ENCODE peak calls at places on chromosomes 5 and 9, in eight cellular contexts. One of them, this sample, is unnamed.
A peak's percentile ranks its signal among the peaks of the same experiment; 100 is the strongest.

GRCh38 chr5:54580997-54581741 is 63.6 kb downstream of the SNX18 start:
- DNase-seq in NCI-H1092 treated with DMSO at 0.1 percent for 48 hours: no peak
- DNase-seq in A549: no peak
- DNase-seq in IMR-90: peak; percentile 27
- DNase-seq in HFFc6: peak; percentile 5
- DNase-seq in neural progenitor cell: no peak
- DNase-seq in endothelial cell: no peak
- DNase-seq in activated CD8-positive, alpha-beta T cell treated with anti-CD3 and anti-CD28 coated beads for 36 hours: no peak
- DNase-seq in this sample: no peak

GRCh38 chr5:150289551-150290390 is at the start of gene CAMK2A:
- DNase-seq in neural progenitor cell: peak; percentile 81
- DNase-seq in HFFc6: no peak
- DNase-seq in A549: no peak
- DNase-seq in endothelial cell: no peak
- DNase-seq in activated CD8-positive, alpha-beta T cell treated with anti-CD3 and anti-CD28 coated beads for 36 hours: no peak
- DNase-seq in IMR-90: no peak
- DNase-seq in NCI-H1092 treated with DMSO at 0.1 percent for 48 hours: no peak
- DNase-seq in this sample: no peak

GRCh38 chr5:6176294-6176693 is 202.1 kb downstream of the MED10 start:
- DNase-seq in IMR-90: no peak
- DNase-seq in NCI-H1092 treated with DMSO at 0.1 percent for 48 hours: no peak
- DNase-seq in A549: no peak
- DNase-seq in neural progenitor cell: no peak
- DNase-seq in activated CD8-positive, alpha-beta T cell treated with anti-CD3 and anti-CD28 coated beads for 36 hours: no peak
- DNase-seq in endothelial cell: no peak
- DNase-seq in HFFc6: no peak
- DNase-seq in this sample: no peak

GRCh38 chr5:172452398-172453205 is 1.7 kb downstream of the SH3PXD2B start:
- DNase-seq in NCI-H1092 treated with DMSO at 0.1 percent for 48 hours: no peak
- DNase-seq in IMR-90: peak; percentile 72
- DNase-seq in activated CD8-positive, alpha-beta T cell treated with anti-CD3 and anti-CD28 coated beads for 36 hours: no peak
- DNase-seq in endothelial cell: no peak
- DNase-seq in HFFc6: peak; percentile 37
- DNase-seq in A549: peak; percentile 73
- DNase-seq in neural progenitor cell: peak; percentile 52
- DNase-seq in this sample: no peak

GRCh38 chr5:27911216-27911615 is 872.8 kb upstream of the CDH9 start:
- DNase-seq in HFFc6: no peak
- DNase-seq in NCI-H1092 treated with DMSO at 0.1 percent for 48 hours: no peak
- DNase-seq in IMR-90: no peak
- DNase-seq in endothelial cell: no peak
- DNase-seq in activated CD8-positive, alpha-beta T cell treated with anti-CD3 and anti-CD28 coated beads for 36 hours: no peak
- DNase-seq in neural progenitor cell: no peak
- DNase-seq in A549: no peak
- DNase-seq in this sample: no peak

GRCh38 chr5:72238712-72239445 is 81.2 kb downstream of the MRPS27 start:
- DNase-seq in endothelial cell: no peak
- DNase-seq in activated CD8-positive, alpha-beta T cell treated with anti-CD3 and anti-CD28 coated beads for 36 hours: no peak
- DNase-seq in neural progenitor cell: peak; percentile 38
- DNase-seq in NCI-H1092 treated with DMSO at 0.1 percent for 48 hours: no peak
- DNase-seq in IMR-90: no peak
- DNase-seq in HFFc6: no peak
- DNase-seq in A549: no peak
- DNase-seq in this sample: no peak

GRCh38 chr5:96619946-96620345 is 42.2 kb upstream of the CAST start:
- DNase-seq in HFFc6: no peak
- DNase-seq in A549: no peak
- DNase-seq in IMR-90: no peak
- DNase-seq in activated CD8-positive, alpha-beta T cell treated with anti-CD3 and anti-CD28 coated beads for 36 hours: no peak
- DNase-seq in NCI-H1092 treated with DMSO at 0.1 percent for 48 hours: no peak
- DNase-seq in neural progenitor cell: no peak
- DNase-seq in endothelial cell: no peak
- DNase-seq in this sample: no peak

GRCh38 chr9:101317735-101318134 is 67.1 kb downstream of the BAAT start:
- DNase-seq in endothelial cell: no peak
- DNase-seq in NCI-H1092 treated with DMSO at 0.1 percent for 48 hours: no peak
- DNase-seq in A549: no peak
- DNase-seq in activated CD8-positive, alpha-beta T cell treated with anti-CD3 and anti-CD28 coated beads for 36 hours: no peak
- DNase-seq in neural progenitor cell: no peak
- DNase-seq in HFFc6: no peak
- DNase-seq in IMR-90: no peak
- DNase-seq in this sample: no peak

GRCh38 chr5:143318833-143319232 is 84.7 kb downstream of the NR3C1 start:
- DNase-seq in activated CD8-positive, alpha-beta T cell treated with anti-CD3 and anti-CD28 coated beads for 36 hours: no peak
- DNase-seq in endothelial cell: no peak
- DNase-seq in HFFc6: no peak
- DNase-seq in IMR-90: peak; percentile 24
- DNase-seq in neural progenitor cell: no peak
- DNase-seq in NCI-H1092 treated with DMSO at 0.1 percent for 48 hours: no peak
- DNase-seq in A549: no peak
- DNase-seq in this sample: no peak

GRCh38 chr5:14980698-14981097 is 109.1 kb upstream of the ANKH start:
- DNase-seq in activated CD8-positive, alpha-beta T cell treated with anti-CD3 and anti-CD28 coated beads for 36 hours: no peak
- DNase-seq in IMR-90: no peak
- DNase-seq in HFFc6: no peak
- DNase-seq in A549: no peak
- DNase-seq in NCI-H1092 treated with DMSO at 0.1 percent for 48 hours: no peak
- DNase-seq in endothelial cell: no peak
- DNase-seq in neural progenitor cell: no peak
- DNase-seq in this sample: no peak

GRCh38 chr5:78751872-78752271 is 103.3 kb upstream of the LHFPL2 start:
- DNase-seq in IMR-90: peak; percentile 31
- DNase-seq in NCI-H1092 treated with DMSO at 0.1 percent for 48 hours: no peak
- DNase-seq in HFFc6: no peak
- DNase-seq in A549: no peak
- DNase-seq in endothelial cell: no peak
- DNase-seq in neural progenitor cell: no peak
- DNase-seq in activated CD8-positive, alpha-beta T cell treated with anti-CD3 and anti-CD28 coated beads for 36 hours: no peak
- DNase-seq in this sample: no peak

GRCh38 chr5:137096149-137097103 is 402.7 kb downstream of the SPOCK1 start:
- DNase-seq in endothelial cell: no peak
- DNase-seq in IMR-90: peak; percentile 27
- DNase-seq in neural progenitor cell: no peak
- DNase-seq in activated CD8-positive, alpha-beta T cell treated with anti-CD3 and anti-CD28 coated beads for 36 hours: no peak
- DNase-seq in A549: no peak
- DNase-seq in NCI-H1092 treated with DMSO at 0.1 percent for 48 hours: no peak
- DNase-seq in HFFc6: peak; percentile 45
- DNase-seq in this sample: no peak

GRCh38 chr9:74413876-74414275 is 83.3 kb upstream of the RORB start:
- DNase-seq in IMR-90: no peak
- DNase-seq in endothelial cell: no peak
- DNase-seq in activated CD8-positive, alpha-beta T cell treated with anti-CD3 and anti-CD28 coated beads for 36 hours: no peak
- DNase-seq in neural progenitor cell: no peak
- DNase-seq in NCI-H1092 treated with DMSO at 0.1 percent for 48 hours: no peak
- DNase-seq in HFFc6: no peak
- DNase-seq in A549: no peak
- DNase-seq in this sample: no peak

GRCh38 chr5:40687316-40687715 is 7.6 kb downstream of the PTGER4 start:
- DNase-seq in A549: no peak
- DNase-seq in IMR-90: no peak
- DNase-seq in neural progenitor cell: no peak
- DNase-seq in endothelial cell: no peak
- DNase-seq in HFFc6: no peak
- DNase-seq in NCI-H1092 treated with DMSO at 0.1 percent for 48 hours: no peak
- DNase-seq in activated CD8-positive, alpha-beta T cell treated with anti-CD3 and anti-CD28 coated beads for 36 hours: peak; percentile 62
- DNase-seq in this sample: no peak

GRCh38 chr9:77883846-77884771 is 147.5 kb downstream of the GNAQ start:
- DNase-seq in A549: no peak
- DNase-seq in neural progenitor cell: peak; percentile 37
- DNase-seq in HFFc6: peak; percentile 25
- DNase-seq in endothelial cell: no peak
- DNase-seq in NCI-H1092 treated with DMSO at 0.1 percent for 48 hours: no peak
- DNase-seq in IMR-90: peak; percentile 36
- DNase-seq in activated CD8-positive, alpha-beta T cell treated with anti-CD3 and anti-CD28 coated beads for 36 hours: peak; percentile 16
- DNase-seq in this sample: no peak

GRCh38 chr5:102036927-102037326 is 259.2 kb downstream of the SLCO4C1 start:
- DNase-seq in endothelial cell: no peak
- DNase-seq in neural progenitor cell: no peak
- DNase-seq in NCI-H1092 treated with DMSO at 0.1 percent for 48 hours: no peak
- DNase-seq in A549: no peak
- DNase-seq in HFFc6: no peak
- DNase-seq in activated CD8-positive, alpha-beta T cell treated with anti-CD3 and anti-CD28 coated beads for 36 hours: no peak
- DNase-seq in IMR-90: no peak
- DNase-seq in this sample: no peak

GRCh38 chr5:41827792-41828191 is 42.4 kb downstream of the OXCT1 start:
- DNase-seq in HFFc6: no peak
- DNase-seq in A549: no peak
- DNase-seq in IMR-90: no peak
- DNase-seq in NCI-H1092 treated with DMSO at 0.1 percent for 48 hours: no peak
- DNase-seq in neural progenitor cell: no peak
- DNase-seq in activated CD8-positive, alpha-beta T cell treated with anti-CD3 and anti-CD28 coated beads for 36 hours: no peak
- DNase-seq in endothelial cell: no peak
- DNase-seq in this sample: no peak

GRCh38 chr9:112140936-112141335 is 34.2 kb downstream of the SUSD1 start:
- DNase-seq in neural progenitor cell: no peak
- DNase-seq in HFFc6: no peak
- DNase-seq in endothelial cell: no peak
- DNase-seq in NCI-H1092 treated with DMSO at 0.1 percent for 48 hours: no peak
- DNase-seq in activated CD8-positive, alpha-beta T cell treated with anti-CD3 and anti-CD28 coated beads for 36 hours: no peak
- DNase-seq in IMR-90: peak; percentile 22
- DNase-seq in A549: no peak
- DNase-seq in this sample: no peak

GRCh38 chr5:136043551-136043950 is 14.8 kb downstream of the TGFBI start:
- DNase-seq in A549: no peak
- DNase-seq in HFFc6: no peak
- DNase-seq in NCI-H1092 treated with DMSO at 0.1 percent for 48 hours: no peak
- DNase-seq in endothelial cell: no peak
- DNase-seq in IMR-90: no peak
- DNase-seq in activated CD8-positive, alpha-beta T cell treated with anti-CD3 and anti-CD28 coated beads for 36 hours: no peak
- DNase-seq in neural progenitor cell: no peak
- DNase-seq in this sample: no peak

GRCh38 chr5:135318924-135319323 is 80.1 kb downstream of the MACROH2A1 start:
- DNase-seq in HFFc6: no peak
- DNase-seq in IMR-90: no peak
- DNase-seq in A549: no peak
- DNase-seq in endothelial cell: no peak
- DNase-seq in NCI-H1092 treated with DMSO at 0.1 percent for 48 hours: no peak
- DNase-seq in neural progenitor cell: no peak
- DNase-seq in activated CD8-positive, alpha-beta T cell treated with anti-CD3 and anti-CD28 coated beads for 36 hours: no peak
- DNase-seq in this sample: no peak

GRCh38 chr5:64144429-64145215 is 21.0 kb upstream of the RNF180 start:
- DNase-seq in endothelial cell: no peak
- DNase-seq in HFFc6: no peak
- DNase-seq in IMR-90: no peak
- DNase-seq in A549: no peak
- DNase-seq in activated CD8-positive, alpha-beta T cell treated with anti-CD3 and anti-CD28 coated beads for 36 hours: no peak
- DNase-seq in neural progenitor cell: no peak
- DNase-seq in NCI-H1092 treated with DMSO at 0.1 percent for 48 hours: no peak
- DNase-seq in this sample: no peak

GRCh38 chr5:179802950-179803562 is 3.6 kb downstream of the MGAT4B start:
- DNase-seq in neural progenitor cell: peak; percentile 85
- DNase-seq in activated CD8-positive, alpha-beta T cell treated with anti-CD3 and anti-CD28 coated beads for 36 hours: no peak
- DNase-seq in endothelial cell: no peak
- DNase-seq in NCI-H1092 treated with DMSO at 0.1 percent for 48 hours: peak; percentile 53
- DNase-seq in IMR-90: no peak
- DNase-seq in HFFc6: no peak
- DNase-seq in A549: no peak
- DNase-seq in this sample: no peak

GRCh38 chr5:40676643-40677333 is 2.9 kb upstream of the PTGER4 start:
- DNase-seq in HFFc6: peak; percentile 62
- DNase-seq in NCI-H1092 treated with DMSO at 0.1 percent for 48 hours: no peak
- DNase-seq in neural progenitor cell: no peak
- DNase-seq in A549: no peak
- DNase-seq in IMR-90: peak; percentile 87
- DNase-seq in endothelial cell: no peak
- DNase-seq in activated CD8-positive, alpha-beta T cell treated with anti-CD3 and anti-CD28 coated beads for 36 hours: peak; percentile 43
- DNase-seq in this sample: no peak

GRCh38 chr5:146904890-146905289 is 26.3 kb upstream of the PPP2R2B start:
- DNase-seq in activated CD8-positive, alpha-beta T cell treated with anti-CD3 and anti-CD28 coated beads for 36 hours: no peak
- DNase-seq in endothelial cell: no peak
- DNase-seq in A549: no peak
- DNase-seq in HFFc6: no peak
- DNase-seq in NCI-H1092 treated with DMSO at 0.1 percent for 48 hours: no peak
- DNase-seq in neural progenitor cell: no peak
- DNase-seq in IMR-90: no peak
- DNase-seq in this sample: no peak

GRCh38 chr5:124746916-124747769 is 704 bp upstream of the ZNF608 start:
- DNase-seq in activated CD8-positive, alpha-beta T cell treated with anti-CD3 and anti-CD28 coated beads for 36 hours: peak; percentile 12
- DNase-seq in neural progenitor cell: peak; percentile 93
- DNase-seq in IMR-90: peak; percentile 94
- DNase-seq in A549: peak; percentile 83
- DNase-seq in endothelial cell: peak; percentile 75
- DNase-seq in HFFc6: no peak
- DNase-seq in NCI-H1092 treated with DMSO at 0.1 percent for 48 hours: peak; percentile 87
- DNase-seq in this sample: peak; percentile 55

GRCh38 chr9:70601000-70601929 is 186.8 kb upstream of the KLF9 start:
- DNase-seq in A549: no peak
- DNase-seq in IMR-90: peak; percentile 100
- DNase-seq in activated CD8-positive, alpha-beta T cell treated with anti-CD3 and anti-CD28 coated beads for 36 hours: no peak
- DNase-seq in endothelial cell: no peak
- DNase-seq in neural progenitor cell: no peak
- DNase-seq in NCI-H1092 treated with DMSO at 0.1 percent for 48 hours: peak; percentile 97
- DNase-seq in HFFc6: peak; percentile 97
- DNase-seq in this sample: peak; percentile 29

GRCh38 chr9:110443146-110443877 is 105.6 kb upstream of the TXNDC8 start:
- DNase-seq in neural progenitor cell: no peak
- DNase-seq in NCI-H1092 treated with DMSO at 0.1 percent for 48 hours: peak; percentile 41
- DNase-seq in IMR-90: peak; percentile 84
- DNase-seq in endothelial cell: no peak
- DNase-seq in HFFc6: peak; percentile 59
- DNase-seq in A549: peak; percentile 19
- DNase-seq in activated CD8-positive, alpha-beta T cell treated with anti-CD3 and anti-CD28 coated beads for 36 hours: no peak
- DNase-seq in this sample: no peak

GRCh38 chr9:90002299-90003045 is 397.7 kb downstream of the GADD45G start:
- DNase-seq in A549: no peak
- DNase-seq in IMR-90: no peak
- DNase-seq in NCI-H1092 treated with DMSO at 0.1 percent for 48 hours: peak; percentile 65
- DNase-seq in neural progenitor cell: no peak
- DNase-seq in HFFc6: no peak
- DNase-seq in activated CD8-positive, alpha-beta T cell treated with anti-CD3 and anti-CD28 coated beads for 36 hours: no peak
- DNase-seq in endothelial cell: no peak
- DNase-seq in this sample: no peak

GRCh38 chr9:34603610-34604231 is 8.2 kb downstream of the RPP25L start:
- DNase-seq in IMR-90: peak; percentile 63
- DNase-seq in A549: peak; percentile 71
- DNase-seq in HFFc6: peak; percentile 60
- DNase-seq in endothelial cell: peak; percentile 93
- DNase-seq in activated CD8-positive, alpha-beta T cell treated with anti-CD3 and anti-CD28 coated beads for 36 hours: peak; percentile 89
- DNase-seq in neural progenitor cell: peak; percentile 90
- DNase-seq in NCI-H1092 treated with DMSO at 0.1 percent for 48 hours: peak; percentile 72
- DNase-seq in this sample: peak; percentile 85

GRCh38 chr9:109923371-109923770 is 143.4 kb downstream of the PALM2AKAP2 start:
- DNase-seq in activated CD8-positive, alpha-beta T cell treated with anti-CD3 and anti-CD28 coated beads for 36 hours: no peak
- DNase-seq in endothelial cell: peak; percentile 19
- DNase-seq in IMR-90: no peak
- DNase-seq in A549: no peak
- DNase-seq in HFFc6: no peak
- DNase-seq in NCI-H1092 treated with DMSO at 0.1 percent for 48 hours: peak; percentile 70
- DNase-seq in neural progenitor cell: no peak
- DNase-seq in this sample: no peak

GRCh38 chr5:109113608-109114007 is 296.2 kb downstream of the PJA2 start:
- DNase-seq in HFFc6: no peak
- DNase-seq in IMR-90: no peak
- DNase-seq in A549: no peak
- DNase-seq in activated CD8-positive, alpha-beta T cell treated with anti-CD3 and anti-CD28 coated beads for 36 hours: no peak
- DNase-seq in neural progenitor cell: no peak
- DNase-seq in NCI-H1092 treated with DMSO at 0.1 percent for 48 hours: no peak
- DNase-seq in endothelial cell: no peak
- DNase-seq in this sample: no peak

GRCh38 chr5:135546912-135547311 is 11.1 kb upstream of the NEUROG1 start:
- DNase-seq in NCI-H1092 treated with DMSO at 0.1 percent for 48 hours: no peak
- DNase-seq in IMR-90: no peak
- DNase-seq in endothelial cell: no peak
- DNase-seq in HFFc6: no peak
- DNase-seq in activated CD8-positive, alpha-beta T cell treated with anti-CD3 and anti-CD28 coated beads for 36 hours: no peak
- DNase-seq in neural progenitor cell: no peak
- DNase-seq in A549: no peak
- DNase-seq in this sample: no peak

GRCh38 chr9:14372437-14373318 is 58.7 kb upstream of the NFIB start:
- DNase-seq in activated CD8-positive, alpha-beta T cell treated with anti-CD3 and anti-CD28 coated beads for 36 hours: no peak
- DNase-seq in A549: peak; percentile 67
- DNase-seq in IMR-90: peak; percentile 69
- DNase-seq in endothelial cell: peak; percentile 54
- DNase-seq in HFFc6: peak; percentile 18
- DNase-seq in NCI-H1092 treated with DMSO at 0.1 percent for 48 hours: no peak
- DNase-seq in neural progenitor cell: no peak
- DNase-seq in this sample: no peak

GRCh38 chr5:1673042-1673674 is 126.5 kb downstream of the MRPL36 start:
- DNase-seq in IMR-90: peak; percentile 49
- DNase-seq in neural progenitor cell: no peak
- DNase-seq in NCI-H1092 treated with DMSO at 0.1 percent for 48 hours: no peak
- DNase-seq in endothelial cell: no peak
- DNase-seq in activated CD8-positive, alpha-beta T cell treated with anti-CD3 and anti-CD28 coated beads for 36 hours: no peak
- DNase-seq in HFFc6: no peak
- DNase-seq in A549: no peak
- DNase-seq in this sample: no peak

This sample was measured in KBM-7.